ENCODE peak calls at places on chromosomes 5 and 9, in ten cellular contexts. X is heart right ventricle, E is IMR-90, W is A549, D is PC-3, Q is lower leg skin, U is Caco-2, M is left ventricle myocardium inferior, C is fibroblast of pulmonary artery, F is GM12865. Y is an unnamed sample.
A peak's percentile ranks its signal among the peaks of the same experiment; 100 is the strongest.

GRCh38 chr5:61401726-61402125 is 69.7 kb downstream of the ZSWIM6 start:
- DNase-seq in W (no peak), D (peak; percentile 25), F (no peak), U (no peak), C (peak; percentile 69), E (peak; percentile 69), X (peak; percentile 11), M (no peak), Q (no peak), Y (peak; percentile 37)

GRCh38 chr5:176529824-176530195 is 7.4 kb downstream of the RNF44 start:
- DNase-seq in F (peak; percentile 42), X (no peak), Q (no peak), W (no peak), E (no peak), U (no peak), D (no peak), C (no peak), M (no peak), Y (no peak)

GRCh38 chr5:38112930-38113329 is 145.4 kb upstream of the EGFLAM start:
- DNase-seq in M (no peak), E (no peak), X (no peak), D (no peak), Q (no peak), F (no peak), U (no peak), W (no peak), C (no peak), Y (no peak)

GRCh38 chr5:72224946-72225427 is 95.1 kb downstream of the MRPS27 start:
- DNase-seq in M (no peak), U (no peak), E (peak; percentile 71), F (no peak), X (no peak), Q (no peak), C (peak; percentile 42), D (no peak), W (no peak), Y (no peak)

GRCh38 chr5:169875091-169875727 is 105.1 kb downstream of the INSYN2B start:
- DNase-seq in X (no peak), C (peak; percentile 65), F (no peak), Q (no peak), M (no peak), U (no peak), W (no peak), E (peak; percentile 23), D (no peak), Y (peak; percentile 86)

GRCh38 chr9:26945591-26945990 is 1.5 kb downstream of the PLAA start:
- DNase-seq in U (no peak), W (no peak), M (no peak), D (no peak), E (no peak), X (no peak), C (no peak), Q (no peak), F (no peak), Y (no peak)

GRCh38 chr5:23367863-23368262 is 139.5 kb upstream of the PRDM9 start:
- DNase-seq in X (no peak), F (no peak), E (no peak), U (no peak), C (no peak), D (no peak), Q (no peak), W (no peak), M (no peak), Y (no peak)

GRCh38 chr9:93094294-93095204 is 1.5 kb upstream of the CARD19 start:
- DNase-seq in M (peak; percentile 59), X (peak; percentile 70), F (peak; percentile 82), W (no peak), Q (peak; percentile 94), D (no peak), U (no peak), E (no peak), C (no peak), Y (no peak)

GRCh38 chr5:116650544-116650943 is 75.9 kb upstream of the SEMA6A start:
- DNase-seq in C (no peak), U (no peak), M (no peak), D (no peak), X (no peak), W (no peak), Q (no peak), F (no peak), E (no peak), Y (no peak)

GRCh38 chr9:137301086-137301947 is 754 bp downstream of the NRARP start:
- DNase-seq in W (no peak), F (peak; percentile 58), D (peak; percentile 64), E (peak; percentile 39), C (peak; percentile 58), Q (peak; percentile 85), X (no peak), U (peak; percentile 79), M (peak; percentile 34), Y (no peak)

GRCh38 chr9:70112981-70113380 is 69.3 kb downstream of the MAMDC2 start:
- DNase-seq in F (no peak), X (no peak), Q (no peak), C (no peak), E (no peak), U (no peak), W (no peak), M (no peak), D (peak; percentile 29), Y (no peak)

GRCh38 chr5:149143470-149143869 is 2.2 kb downstream of the ABLIM3 start:
- DNase-seq in M (no peak), D (peak; percentile 81), C (peak; percentile 93), U (no peak), F (no peak), E (peak; percentile 81), Q (no peak), W (no peak), X (peak; percentile 50), Y (peak; percentile 72)

GRCh38 chr5:56735845-56736641 is 79.3 kb upstream of the MAP3K1 start:
- DNase-seq in C (no peak), Q (no peak), F (peak; percentile 2), W (no peak), X (no peak), U (no peak), D (no peak), M (no peak), E (no peak), Y (no peak)

GRCh38 chr5:56734066-56734766 is 81.1 kb upstream of the MAP3K1 start:
- DNase-seq in Q (no peak), M (no peak), X (no peak), F (no peak), E (no peak), C (no peak), W (no peak), U (no peak), D (no peak), Y (no peak)

GRCh38 chr5:56740000-56740399 is 75.3 kb upstream of the MAP3K1 start:
- DNase-seq in E (no peak), F (no peak), D (no peak), U (no peak), C (peak; percentile 30), M (no peak), Q (no peak), W (no peak), X (no peak), Y (no peak)

GRCh38 chr5:56737918-56738606 is 77.3 kb upstream of the MAP3K1 start:
- DNase-seq in X (no peak), U (no peak), C (no peak), W (no peak), F (no peak), Q (no peak), E (no peak), D (peak; percentile 35), M (no peak), Y (no peak)

GRCh38 chr5:56737002-56737621 is 78.2 kb upstream of the MAP3K1 start:
- DNase-seq in W (no peak), X (peak; percentile 23), C (peak; percentile 18), E (peak; percentile 75), Q (no peak), F (no peak), M (peak; percentile 21), U (no peak), D (peak; percentile 15), Y (peak; percentile 65)
- TF ChIP-seq CTCF in W (no peak), X (no peak), C (no peak), E (no peak), Q (no peak), F (no peak), M (no peak), U (no peak), D (no peak), Y (no peak)

DNA sequence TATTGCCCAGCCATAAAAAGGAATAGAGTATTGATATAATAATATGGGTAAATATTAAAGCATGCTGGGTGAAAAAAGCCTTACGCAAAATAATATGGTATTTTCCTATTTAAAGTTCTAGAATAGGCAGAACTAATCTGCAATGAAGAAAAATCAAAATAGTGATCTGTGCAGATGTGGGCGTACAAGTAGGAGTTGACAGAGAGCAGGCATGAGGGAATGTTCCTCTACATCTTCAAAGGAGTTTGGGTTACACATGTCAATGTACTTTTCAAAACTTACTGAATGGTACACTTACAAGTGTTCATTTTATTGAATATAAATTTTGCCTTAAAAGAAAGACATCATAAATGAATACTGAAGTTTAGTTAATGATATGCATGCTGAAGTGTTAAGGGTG is 33.0 kb upstream of the ZBED3 start:
- DNase-seq in W (no peak), U (no peak), E (no peak), F (no peak), D (no peak), M (no peak), C (no peak), Q (no peak), X (no peak), Y (no peak)
- H3K4me3 ChIP-seq in W (no peak overlapping the region), U (no peak overlapping the region), E (no peak overlapping the region), F (no peak overlapping the region), D (no peak overlapping the region), M (no peak overlapping the region), C (no peak overlapping the region), Q (no peak overlapping the region), X (no peak overlapping the region), Y (no peak overlapping the region)

GRCh38 chr5:78515665-78516064 is 132.9 kb downstream of the LHFPL2 start:
- DNase-seq in X (no peak), M (no peak), C (no peak), E (no peak), Q (no peak), U (no peak), F (no peak), W (no peak), D (no peak), Y (no peak)
- TF ChIP-seq CTCF in X (no peak), M (no peak), C (no peak), E (no peak), Q (no peak), U (no peak), F (no peak), W (no peak), D (peak; percentile 12), Y (no peak)

DNA sequence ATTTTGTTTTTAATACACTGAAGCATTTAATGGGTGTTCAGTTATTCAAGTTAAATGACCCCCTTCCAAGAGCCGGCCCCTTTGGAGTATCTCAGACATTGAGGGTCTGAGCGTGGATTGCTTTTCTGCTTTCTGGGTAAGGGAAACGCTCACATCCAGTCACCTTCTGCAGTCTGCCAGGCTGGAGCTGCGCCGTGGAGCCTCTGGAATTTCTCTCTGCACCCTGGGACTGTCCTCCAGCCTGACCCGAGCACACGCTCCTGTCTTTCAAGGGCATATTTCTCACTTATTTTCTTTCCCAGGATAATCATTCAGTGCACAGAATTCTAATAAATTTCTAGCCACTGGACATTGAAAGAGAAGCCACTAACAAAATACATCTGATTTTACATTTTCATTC is 13.4 kb downstream of the FAM240B start:
- DNase-seq in F (no peak), M (no peak), C (no peak), D (no peak), E (no peak), X (no peak), U (no peak), Q (no peak), W (no peak), Y (no peak)
- H3K4me3 ChIP-seq in F (no peak overlapping the region), M (no peak overlapping the region), C (no peak overlapping the region), D (no peak overlapping the region), E (no peak overlapping the region), X (no peak overlapping the region), U (no peak overlapping the region), Q (no peak overlapping the region), W (no peak overlapping the region), Y (no peak overlapping the region)